ENCODE peak calls at places on chromosome 10, in seven cellular contexts. One of them, this sample, is unnamed.

GRCh38 chr10:32905466-32905865 is 52.6 kb downstream of the ITGB1 start:
- DNase-seq in endothelial cell: no peak
- DNase-seq in HFFc6: no peak
- DNase-seq in NAMALWA: no peak
- DNase-seq in RPMI7951: no peak
- DNase-seq in IMR-90: no peak
- DNase-seq in activated T-cell treated with anti-CD3 and anti-CD28 coated beads for 48 hours: no peak
- DNase-seq in this sample: no peak

GRCh38 chr10:26269754-26270153 is 53.2 kb downstream of the GAD2 start:
- DNase-seq in activated T-cell treated with anti-CD3 and anti-CD28 coated beads for 48 hours: no peak
- DNase-seq in RPMI7951: peak; percentile 50
- DNase-seq in IMR-90: no peak
- DNase-seq in HFFc6: peak; percentile 6
- DNase-seq in endothelial cell: peak; percentile 15
- DNase-seq in NAMALWA: peak; percentile 67
- DNase-seq in this sample: peak; percentile 63

GRCh38 chr10:73893386-73893785 is 17.5 kb upstream of the PLAU start:
- DNase-seq in NAMALWA: no peak
- DNase-seq in RPMI7951: peak; percentile 94
- DNase-seq in HFFc6: no peak
- DNase-seq in activated T-cell treated with anti-CD3 and anti-CD28 coated beads for 48 hours: no peak
- DNase-seq in endothelial cell: no peak
- DNase-seq in IMR-90: no peak
- DNase-seq in this sample: no peak

GRCh38 chr10:59709472-59710125 is at the start of gene SLC16A9:
- DNase-seq in NAMALWA: no peak
- DNase-seq in activated T-cell treated with anti-CD3 and anti-CD28 coated beads for 48 hours: peak; percentile 44
- DNase-seq in endothelial cell: peak; percentile 62
- DNase-seq in RPMI7951: peak; percentile 0
- DNase-seq in HFFc6: no peak
- DNase-seq in IMR-90: peak; percentile 11
- DNase-seq in this sample: no peak

GRCh38 chr10:78178940-78179339 is 145.3 kb downstream of the RPS24 start:
- DNase-seq in endothelial cell: no peak
- DNase-seq in activated T-cell treated with anti-CD3 and anti-CD28 coated beads for 48 hours: no peak
- DNase-seq in HFFc6: no peak
- DNase-seq in NAMALWA: no peak
- DNase-seq in RPMI7951: peak; percentile 19
- DNase-seq in IMR-90: peak; percentile 56
- DNase-seq in this sample: no peak

GRCh38 chr10:49076741-49077521 is 38.4 kb downstream of the VSTM4 start:
- DNase-seq in RPMI7951: no peak
- DNase-seq in activated T-cell treated with anti-CD3 and anti-CD28 coated beads for 48 hours: peak; percentile 8
- DNase-seq in endothelial cell: no peak
- DNase-seq in IMR-90: no peak
- DNase-seq in NAMALWA: no peak
- DNase-seq in HFFc6: no peak
- DNase-seq in this sample: no peak

GRCh38 chr10:103186128-103186527 is 6.9 kb downstream of the NT5C2 start:
- DNase-seq in RPMI7951: no peak
- DNase-seq in IMR-90: no peak
- DNase-seq in NAMALWA: peak; percentile 26
- DNase-seq in HFFc6: no peak
- DNase-seq in activated T-cell treated with anti-CD3 and anti-CD28 coated beads for 48 hours: no peak
- DNase-seq in endothelial cell: no peak
- DNase-seq in this sample: no peak

GRCh38 chr10:105243381-105243780 is 602.3 kb downstream of the SORCS3 start:
- DNase-seq in NAMALWA: no peak
- DNase-seq in activated T-cell treated with anti-CD3 and anti-CD28 coated beads for 48 hours: no peak
- DNase-seq in RPMI7951: no peak
- DNase-seq in IMR-90: no peak
- DNase-seq in HFFc6: no peak
- DNase-seq in endothelial cell: no peak
- DNase-seq in this sample: no peak

GRCh38 chr10:81708946-81709345 is 166.0 kb upstream of the NRG3 start:
- DNase-seq in activated T-cell treated with anti-CD3 and anti-CD28 coated beads for 48 hours: no peak
- DNase-seq in RPMI7951: no peak
- DNase-seq in IMR-90: no peak
- DNase-seq in endothelial cell: no peak
- DNase-seq in NAMALWA: no peak
- DNase-seq in HFFc6: no peak
- DNase-seq in this sample: no peak

This sample was measured in HT-29.